ENCODE peak calls at places on chromosome 15, in nine cellular contexts. O, W, B, R, D, E, X, Y and F are unnamed samples.

GRCh38 chr15:78272776-78273175 is 8.4 kb downstream of the DNAJA4 start:
- DNase-seq in E (no peak), O (no peak), D (no peak), B (no peak), R (no peak), Y (no peak), X (no peak), W (no peak), F (no peak)

GRCh38 chr15:82810863-82811421 is 1.5 kb downstream of the WHAMM start:
- DNase-seq in Y (peak), O (no peak), D (no peak), R (no peak), E (peak), B (no peak), W (no peak), X (no peak), F (no peak)

GRCh38 chr15:98870788-98871187 is 136.8 kb downstream of the PGPEP1L start:
- DNase-seq in O (no peak), B (no peak), E (no peak), D (no peak), W (no peak), X (no peak), R (no peak), Y (no peak), F (no peak)

GRCh38 chr15:95742836-95743235 is 587.7 kb upstream of the NR2F2 start:
- DNase-seq in O (no peak), E (peak), Y (no peak), X (no peak), D (peak), R (peak), B (no peak), W (no peak), F (no peak)

GRCh38 chr15:27454281-27455060 is 483.5 kb downstream of the GABRG3 start:
- DNase-seq in E (no peak), Y (no peak), D (peak), B (no peak), W (no peak), X (no peak), R (peak), O (peak), F (no peak)

GRCh38 chr15:54917312-54917711 is 279.4 kb downstream of the RSL24D1 start:
- DNase-seq in R (no peak), Y (no peak), W (no peak), O (no peak), X (no peak), B (no peak), D (no peak), E (no peak), F (no peak)

GRCh38 chr15:57215371-57215770 is 160.9 kb upstream of the CGNL1 start:
- DNase-seq in B (no peak), W (no peak), O (no peak), X (no peak), Y (no peak), R (no peak), D (no peak), E (no peak), F (no peak)

GRCh38 chr15:41832875-41833274 is 5.0 kb downstream of the JMJD7 start:
- DNase-seq in W (no peak), D (no peak), B (no peak), Y (no peak), O (no peak), X (no peak), R (no peak), E (peak), F (no peak)

GRCh38 chr15:51536965-51537574 is 85.5 kb downstream of the DMXL2 start:
- DNase-seq in X (no peak), R (peak), W (peak), E (peak), O (peak), Y (no peak), B (no peak), D (peak), F (no peak)

GRCh38 chr15:101391981-101392566 is 97.0 kb upstream of the SNRPA1 start:
- DNase-seq in O (no peak), Y (no peak), D (no peak), R (no peak), E (no peak), W (no peak), X (no peak), B (no peak), F (no peak)

GRCh38 chr15:28191832-28192231 is 92.7 kb upstream of the OCA2 start:
- DNase-seq in X (no peak), R (peak), D (peak), B (peak), O (no peak), E (no peak), Y (no peak), W (no peak), F (peak)

GRCh38 chr15:39885099-39885777 is 34.8 kb downstream of the GPR176 start:
- DNase-seq in D (peak), Y (no peak), W (no peak), B (no peak), X (no peak), E (no peak), O (no peak), R (no peak), F (no peak)

GRCh38 chr15:40785814-40786213 is 16.0 kb downstream of the C15orf62 start:
- DNase-seq in W (no peak), X (no peak), O (no peak), D (no peak), B (no peak), R (no peak), E (peak), Y (no peak), F (no peak)

GRCh38 chr15:82832601-82833209 is 23.3 kb downstream of the WHAMM start:
- DNase-seq in R (peak), O (peak), Y (peak), X (no peak), B (no peak), W (no peak), E (peak), D (peak), F (no peak)

GRCh38 chr15:66390670-66391069 is 4.0 kb downstream of the MAP2K1 start:
- DNase-seq in D (peak), O (no peak), B (no peak), X (no peak), R (peak), E (peak), W (no peak), Y (no peak), F (no peak)

GRCh38 chr15:29533667-29534066 is 264.0 kb upstream of the NSMCE3 start:
- DNase-seq in D (peak), Y (no peak), X (no peak), B (no peak), E (no peak), R (no peak), O (no peak), W (no peak), F (no peak)

GRCh38 chr15:68674975-68675374 is 96.2 kb downstream of the CORO2B start:
- DNase-seq in D (peak), O (no peak), Y (no peak), X (no peak), W (no peak), E (no peak), R (no peak), B (no peak), F (no peak)

GRCh38 chr15:61410656-61411055 is 181.6 kb upstream of the RORA start:
- DNase-seq in D (no peak), Y (no peak), B (no peak), O (no peak), E (no peak), R (peak), W (no peak), X (no peak), F (no peak)

GRCh38 chr15:87492321-87492720 is 764.2 kb downstream of the NTRK3 start:
- DNase-seq in B (no peak), X (no peak), Y (no peak), W (no peak), D (no peak), E (no peak), O (no peak), R (no peak), F (no peak)

GRCh38 chr15:88476635-88477038 is 9.1 kb downstream of the MRPS11 start:
- DNase-seq in D (peak), W (peak), O (peak), R (peak), X (no peak), E (peak), Y (peak), B (peak), F (peak)

GRCh38 chr15:88241461-88241860 is 15.1 kb downstream of the NTRK3 start:
- DNase-seq in B (no peak), D (no peak), E (no peak), Y (no peak), O (no peak), W (no peak), X (no peak), R (no peak), F (no peak)

GRCh38 chr15:59828262-59828661 is 139.1 kb upstream of the BNIP2 start:
- DNase-seq in R (no peak), Y (no peak), O (no peak), X (no peak), W (no peak), B (no peak), D (no peak), E (no peak), F (no peak)

GRCh38 chr15:48358229-48358641 is 27.0 kb downstream of the DUT start:
- DNase-seq in E (peak), B (no peak), X (no peak), W (no peak), D (peak), O (no peak), Y (no peak), R (peak), F (no peak)

GRCh38 chr15:88699861-88700260 is 61.0 kb downstream of the ISG20 start:
- DNase-seq in O (no peak), Y (no peak), E (no peak), R (no peak), W (no peak), B (no peak), X (no peak), D (no peak), F (no peak)

GRCh38 chr15:64651573-64652260 is 123.7 kb downstream of the RBPMS2 start:
- DNase-seq in E (no peak), X (no peak), D (no peak), R (no peak), Y (peak), B (no peak), O (no peak), W (no peak), F (no peak)

GRCh38 chr15:91855684-91856553 is 2.4 kb downstream of the SLCO3A1 start:
- DNase-seq in D (no peak), E (peak), O (peak), X (no peak), B (no peak), W (peak), Y (no peak), R (peak), F (no peak)

GRCh38 chr15:60476713-60477112 is 2.2 kb downstream of the ICE2 start:
- DNase-seq in R (no peak), W (no peak), E (peak), D (peak), X (no peak), Y (no peak), B (no peak), O (no peak), F (no peak)